ENCODE peak calls at places on chromosomes 2 and 18, in six cellular contexts. One of them, this sample, is unnamed.

GRCh38 chr2:185219981-185220380 is 518.6 kb upstream of the FSIP2 start:
- DNase-seq in tibial artery: no peak
- DNase-seq in Peyer's patch: no peak
- DNase-seq in left lung: no peak
- DNase-seq in mesenchymal stem cell: peak; percentile 19
- DNase-seq in naive thymus-derived CD4-positive, alpha-beta T cell: no peak
- DNase-seq in this sample: no peak

GRCh38 chr2:61887684-61888303 is 662 bp downstream of the CCT4 start:
- DNase-seq in tibial artery: no peak
- DNase-seq in Peyer's patch: no peak
- DNase-seq in left lung: no peak
- DNase-seq in mesenchymal stem cell: peak; percentile 57
- DNase-seq in naive thymus-derived CD4-positive, alpha-beta T cell: peak; percentile 4
- DNase-seq in this sample: no peak

GRCh38 chr2:134397146-134397896 is 143.4 kb downstream of the MGAT5 start:
- DNase-seq in tibial artery: no peak
- DNase-seq in Peyer's patch: no peak
- DNase-seq in left lung: no peak
- DNase-seq in mesenchymal stem cell: no peak
- DNase-seq in naive thymus-derived CD4-positive, alpha-beta T cell: no peak
- DNase-seq in this sample: no peak

GRCh38 chr2:46847726-46848421 is 67.7 kb downstream of the MCFD2 start:
- DNase-seq in tibial artery: peak; percentile 66
- DNase-seq in Peyer's patch: no peak
- DNase-seq in left lung: peak; percentile 32
- DNase-seq in mesenchymal stem cell: peak; percentile 93
- DNase-seq in naive thymus-derived CD4-positive, alpha-beta T cell: no peak
- DNase-seq in this sample: no peak

GRCh38 chr2:232875256-232876070 is 5.4 kb downstream of the SNORC start:
- DNase-seq in tibial artery: peak; percentile 45
- DNase-seq in Peyer's patch: peak; percentile 44
- DNase-seq in left lung: no peak
- DNase-seq in mesenchymal stem cell: no peak
- DNase-seq in naive thymus-derived CD4-positive, alpha-beta T cell: no peak
- DNase-seq in this sample: peak; percentile 74

GRCh38 chr2:74267068-74267467 is 68.7 kb downstream of the MTHFD2 start:
- DNase-seq in tibial artery: no peak
- DNase-seq in Peyer's patch: peak; percentile 83
- DNase-seq in left lung: no peak
- DNase-seq in mesenchymal stem cell: no peak
- DNase-seq in naive thymus-derived CD4-positive, alpha-beta T cell: peak; percentile 77
- DNase-seq in this sample: no peak

GRCh38 chr18:2898131-2898640 is 51.4 kb downstream of the EMILIN2 start:
- DNase-seq in tibial artery: peak; percentile 64
- DNase-seq in Peyer's patch: no peak
- DNase-seq in left lung: peak; percentile 55
- DNase-seq in mesenchymal stem cell: no peak
- DNase-seq in naive thymus-derived CD4-positive, alpha-beta T cell: no peak
- DNase-seq in this sample: no peak

GRCh38 chr18:58311390-58311789 is 267.4 kb downstream of the NEDD4L start:
- DNase-seq in tibial artery: no peak
- DNase-seq in Peyer's patch: no peak
- DNase-seq in left lung: no peak
- DNase-seq in mesenchymal stem cell: no peak
- DNase-seq in naive thymus-derived CD4-positive, alpha-beta T cell: no peak
- DNase-seq in this sample: no peak

GRCh38 chr2:134372141-134372540 is 118.3 kb downstream of the MGAT5 start:
- DNase-seq in tibial artery: no peak
- DNase-seq in Peyer's patch: no peak
- DNase-seq in left lung: no peak
- DNase-seq in mesenchymal stem cell: no peak
- DNase-seq in naive thymus-derived CD4-positive, alpha-beta T cell: no peak
- DNase-seq in this sample: no peak

GRCh38 chr18:22180722-22181121 is 11.3 kb downstream of the GATA6 start:
- DNase-seq in tibial artery: no peak
- DNase-seq in Peyer's patch: no peak
- DNase-seq in left lung: no peak
- DNase-seq in mesenchymal stem cell: no peak
- DNase-seq in naive thymus-derived CD4-positive, alpha-beta T cell: no peak
- DNase-seq in this sample: no peak
- H3K27ac ChIP-seq in tibial artery: peak overlapping the region; percentile 100
- H3K27ac ChIP-seq in Peyer's patch: no peak overlapping the region
- H3K27ac ChIP-seq in left lung: no peak overlapping the region
- H3K27ac ChIP-seq in mesenchymal stem cell: no peak overlapping the region
- H3K27ac ChIP-seq in naive thymus-derived CD4-positive, alpha-beta T cell: no peak overlapping the region
- H3K27ac ChIP-seq in this sample: peak overlapping the region; percentile 30

DNA sequence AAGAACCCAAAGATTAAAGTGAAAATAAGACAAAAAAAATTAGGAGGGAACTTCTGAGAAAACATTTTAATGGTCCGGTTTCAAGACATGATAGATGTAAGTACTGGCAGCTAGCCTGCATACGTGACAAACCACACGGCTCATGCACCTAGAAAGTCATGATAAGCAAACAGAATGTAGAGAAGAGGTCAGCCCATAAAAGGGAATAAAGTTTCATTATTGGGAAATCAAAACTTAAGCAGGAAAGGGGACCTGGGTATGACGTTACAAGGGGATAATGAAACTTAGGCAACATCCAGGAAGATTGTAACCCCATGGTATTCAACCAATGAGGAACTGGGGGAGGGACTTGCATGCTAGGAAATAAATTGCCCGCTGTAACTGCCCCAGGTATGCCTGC is 1679.1 kb downstream of the SUCLG1 start:
- DNase-seq in tibial artery: no peak
- DNase-seq in Peyer's patch: no peak
- DNase-seq in left lung: no peak
- DNase-seq in mesenchymal stem cell: no peak
- DNase-seq in naive thymus-derived CD4-positive, alpha-beta T cell: no peak
- DNase-seq in this sample: no peak
- H3K27ac ChIP-seq in tibial artery: no peak overlapping the region
- H3K27ac ChIP-seq in Peyer's patch: no peak overlapping the region
- H3K27ac ChIP-seq in left lung: no peak overlapping the region
- H3K27ac ChIP-seq in mesenchymal stem cell: no peak overlapping the region
- H3K27ac ChIP-seq in naive thymus-derived CD4-positive, alpha-beta T cell: no peak overlapping the region
- H3K27ac ChIP-seq in this sample: no peak overlapping the region

GRCh38 chr2:171433763-171434670 is at the start of the genes DCAF17 and METTL8:
- DNase-seq in tibial artery: peak; percentile 97
- DNase-seq in Peyer's patch: peak; percentile 98
- DNase-seq in left lung: peak; percentile 97
- DNase-seq in mesenchymal stem cell: peak; percentile 96
- DNase-seq in naive thymus-derived CD4-positive, alpha-beta T cell: peak; percentile 92
- DNase-seq in this sample: peak; percentile 97

GRCh38 chr2:171432206-171432968 is 1.4 kb downstream of the METTL8 start:
- DNase-seq in tibial artery: no peak
- DNase-seq in Peyer's patch: no peak
- DNase-seq in left lung: no peak
- DNase-seq in mesenchymal stem cell: peak; percentile 56
- DNase-seq in naive thymus-derived CD4-positive, alpha-beta T cell: no peak
- DNase-seq in this sample: no peak

GRCh38 chr2:171431677-171432167 is 2.1 kb downstream of the METTL8 start:
- DNase-seq in tibial artery: no peak
- DNase-seq in Peyer's patch: no peak
- DNase-seq in left lung: no peak
- DNase-seq in mesenchymal stem cell: no peak
- DNase-seq in naive thymus-derived CD4-positive, alpha-beta T cell: no peak
- DNase-seq in this sample: no peak

GRCh38 chr2:171432969-171433762 is 624 bp downstream of the METTL8 start:
- DNase-seq in tibial artery: no peak
- DNase-seq in Peyer's patch: peak; percentile 81
- DNase-seq in left lung: peak; percentile 48
- DNase-seq in mesenchymal stem cell: peak; percentile 52
- DNase-seq in naive thymus-derived CD4-positive, alpha-beta T cell: peak; percentile 23
- DNase-seq in this sample: no peak

GRCh38 chr2:171430516-171431410 is 3.0 kb downstream of the METTL8 start:
- DNase-seq in tibial artery: no peak
- DNase-seq in Peyer's patch: no peak
- DNase-seq in left lung: no peak
- DNase-seq in mesenchymal stem cell: no peak
- DNase-seq in naive thymus-derived CD4-positive, alpha-beta T cell: no peak
- DNase-seq in this sample: no peak
- H3K27ac ChIP-seq in tibial artery: no peak overlapping the region
- H3K27ac ChIP-seq in Peyer's patch: no peak overlapping the region
- H3K27ac ChIP-seq in left lung: no peak overlapping the region
- H3K27ac ChIP-seq in mesenchymal stem cell: no peak overlapping the region
- H3K27ac ChIP-seq in naive thymus-derived CD4-positive, alpha-beta T cell: no peak overlapping the region
- H3K27ac ChIP-seq in this sample: no peak overlapping the region

DNA sequence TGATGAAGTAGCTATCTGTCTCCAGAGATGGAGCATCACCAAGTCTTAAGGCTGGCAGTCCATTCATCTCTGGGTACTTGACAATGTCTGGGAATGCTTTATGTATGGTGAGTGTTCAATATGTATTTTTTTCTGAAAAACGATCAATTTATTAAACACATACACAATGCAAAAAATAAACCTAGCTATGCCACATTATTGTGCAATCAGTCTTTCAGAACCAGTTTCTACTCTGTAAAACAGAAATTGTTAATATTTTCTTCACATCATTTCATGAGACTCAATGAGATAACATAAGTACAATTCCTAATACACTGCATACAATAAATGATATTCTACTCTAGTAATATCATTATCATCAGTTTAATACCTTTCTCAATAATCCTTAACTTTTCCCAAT is 122.5 kb downstream of the PIGN start:
- DNase-seq in tibial artery: no peak
- DNase-seq in Peyer's patch: no peak
- DNase-seq in left lung: no peak
- DNase-seq in mesenchymal stem cell: no peak
- DNase-seq in naive thymus-derived CD4-positive, alpha-beta T cell: no peak
- DNase-seq in this sample: no peak
- H3K27ac ChIP-seq in tibial artery: no peak overlapping the region
- H3K27ac ChIP-seq in Peyer's patch: no peak overlapping the region
- H3K27ac ChIP-seq in left lung: no peak overlapping the region
- H3K27ac ChIP-seq in mesenchymal stem cell: no peak overlapping the region
- H3K27ac ChIP-seq in naive thymus-derived CD4-positive, alpha-beta T cell: no peak overlapping the region
- H3K27ac ChIP-seq in this sample: no peak overlapping the region

DNA sequence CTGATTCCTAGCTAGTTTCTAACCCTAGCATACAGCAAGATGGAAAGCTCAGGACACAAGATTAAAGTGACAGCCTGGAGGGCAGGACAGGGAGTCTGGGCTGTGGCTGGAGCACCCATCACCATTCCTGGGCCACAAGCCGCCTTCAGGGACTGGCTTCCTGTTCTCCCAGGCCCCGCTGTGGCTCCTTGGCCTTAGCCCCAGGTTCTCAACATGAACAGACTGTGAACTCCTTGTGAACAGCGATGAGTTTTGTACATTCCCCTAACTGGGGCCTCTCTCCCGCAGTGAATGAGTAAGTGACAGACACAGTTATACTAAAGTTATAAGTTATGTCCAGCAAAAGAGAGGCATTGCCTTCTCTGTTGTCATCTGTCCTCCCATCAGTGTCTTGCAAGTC is 35.9 kb upstream of the SLC14A1 start:
- DNase-seq in tibial artery: no peak
- DNase-seq in Peyer's patch: no peak
- DNase-seq in left lung: no peak
- DNase-seq in mesenchymal stem cell: no peak
- DNase-seq in naive thymus-derived CD4-positive, alpha-beta T cell: no peak
- DNase-seq in this sample: no peak
- H3K27ac ChIP-seq in tibial artery: no peak overlapping the region
- H3K27ac ChIP-seq in Peyer's patch: peak overlapping the region; percentile 77
- H3K27ac ChIP-seq in left lung: peak overlapping the region; percentile 70
- H3K27ac ChIP-seq in mesenchymal stem cell: no peak overlapping the region
- H3K27ac ChIP-seq in naive thymus-derived CD4-positive, alpha-beta T cell: peak overlapping the region; percentile 17
- H3K27ac ChIP-seq in this sample: no peak overlapping the region

GRCh38 chr18:79847606-79848293 is 50.0 kb downstream of the KCNG2 start:
- DNase-seq in tibial artery: peak; percentile 46
- DNase-seq in Peyer's patch: no peak
- DNase-seq in left lung: no peak
- DNase-seq in mesenchymal stem cell: no peak
- DNase-seq in naive thymus-derived CD4-positive, alpha-beta T cell: no peak
- DNase-seq in this sample: no peak
- H3K27ac ChIP-seq in tibial artery: no peak overlapping the region
- H3K27ac ChIP-seq in Peyer's patch: no peak overlapping the region
- H3K27ac ChIP-seq in left lung: no peak overlapping the region
- H3K27ac ChIP-seq in mesenchymal stem cell: no peak overlapping the region
- H3K27ac ChIP-seq in naive thymus-derived CD4-positive, alpha-beta T cell: no peak overlapping the region
- H3K27ac ChIP-seq in this sample: no peak overlapping the region

DNA sequence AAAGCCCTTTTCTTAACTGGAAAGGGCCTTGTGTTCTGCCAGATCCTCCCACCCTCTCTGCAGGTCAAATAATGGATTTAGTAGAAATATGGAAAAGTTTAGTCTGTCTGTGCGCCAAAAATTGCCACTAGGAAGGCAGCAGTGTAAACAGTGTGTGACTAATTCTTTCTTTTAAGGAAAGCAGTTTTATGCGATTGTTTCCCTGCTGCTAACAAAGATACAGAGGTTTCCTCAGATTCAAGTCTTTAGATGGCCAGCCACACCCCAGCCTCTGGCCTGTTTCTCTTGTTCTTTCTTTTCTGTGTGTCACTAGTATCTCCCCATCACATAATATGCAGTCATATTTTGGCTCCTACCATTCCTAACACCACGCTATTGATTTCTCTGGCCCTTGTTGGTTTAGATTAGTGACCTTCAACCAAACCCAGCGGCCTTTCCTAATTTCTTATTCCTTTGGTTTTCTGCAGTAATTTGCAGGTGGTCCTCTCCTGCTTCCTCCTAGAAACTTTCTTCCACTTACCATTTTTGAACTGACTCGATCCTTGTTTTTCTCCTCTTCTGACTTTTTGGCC is 157.4 kb downstream of the LTBP1 start:
- DNase-seq in tibial artery: no peak
- DNase-seq in Peyer's patch: no peak
- DNase-seq in left lung: no peak
- DNase-seq in mesenchymal stem cell: peak; percentile 74
- DNase-seq in naive thymus-derived CD4-positive, alpha-beta T cell: no peak
- DNase-seq in this sample: no peak
- H3K27ac ChIP-seq in tibial artery: peak overlapping the region; percentile 80
- H3K27ac ChIP-seq in Peyer's patch: no peak overlapping the region
- H3K27ac ChIP-seq in left lung: peak overlapping the region; percentile 28
- H3K27ac ChIP-seq in mesenchymal stem cell: no peak overlapping the region
- H3K27ac ChIP-seq in naive thymus-derived CD4-positive, alpha-beta T cell: no peak overlapping the region
- H3K27ac ChIP-seq in this sample: peak overlapping the region; percentile 83

GRCh38 chr2:85120363-85120762 is 12.8 kb upstream of the TCF7L1 start:
- DNase-seq in tibial artery: no peak
- DNase-seq in Peyer's patch: no peak
- DNase-seq in left lung: no peak
- DNase-seq in mesenchymal stem cell: no peak
- DNase-seq in naive thymus-derived CD4-positive, alpha-beta T cell: no peak
- DNase-seq in this sample: no peak

GRCh38 chr2:85116207-85116606 is 17.0 kb upstream of the TCF7L1 start:
- DNase-seq in tibial artery: no peak
- DNase-seq in Peyer's patch: no peak
- DNase-seq in left lung: no peak
- DNase-seq in mesenchymal stem cell: no peak
- DNase-seq in naive thymus-derived CD4-positive, alpha-beta T cell: no peak
- DNase-seq in this sample: no peak

GRCh38 chr2:85114586-85115330 is 18.4 kb upstream of the TCF7L1 start:
- DNase-seq in tibial artery: no peak
- DNase-seq in Peyer's patch: no peak
- DNase-seq in left lung: no peak
- DNase-seq in mesenchymal stem cell: no peak
- DNase-seq in naive thymus-derived CD4-positive, alpha-beta T cell: no peak
- DNase-seq in this sample: no peak

DNA sequence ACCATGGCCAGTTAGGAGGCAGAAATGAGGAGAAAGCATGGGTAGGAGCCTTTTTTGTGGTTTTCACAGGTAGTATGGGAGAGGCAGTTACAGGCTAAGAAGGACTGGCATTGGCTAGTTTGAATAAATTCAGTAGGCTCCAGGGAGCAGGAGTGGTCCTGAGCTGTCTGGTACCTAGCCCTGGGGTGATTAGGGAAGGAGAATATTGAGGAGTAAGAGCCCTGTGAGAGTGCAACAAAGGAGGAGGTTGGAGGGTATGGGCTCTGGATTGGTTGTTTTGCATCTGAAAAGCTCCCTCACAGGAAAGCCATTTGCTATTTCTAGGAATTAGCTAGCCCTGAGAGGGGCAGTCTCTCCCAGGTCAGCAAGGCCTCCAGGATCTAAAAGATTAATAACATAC is 13.3 kb upstream of the TCF7L1 start:
- DNase-seq in tibial artery: no peak
- DNase-seq in Peyer's patch: no peak
- DNase-seq in left lung: no peak
- DNase-seq in mesenchymal stem cell: no peak
- DNase-seq in naive thymus-derived CD4-positive, alpha-beta T cell: no peak
- DNase-seq in this sample: no peak
- H3K27ac ChIP-seq in tibial artery: no peak overlapping the region
- H3K27ac ChIP-seq in Peyer's patch: no peak overlapping the region
- H3K27ac ChIP-seq in left lung: no peak overlapping the region
- H3K27ac ChIP-seq in mesenchymal stem cell: no peak overlapping the region
- H3K27ac ChIP-seq in naive thymus-derived CD4-positive, alpha-beta T cell: no peak overlapping the region
- H3K27ac ChIP-seq in this sample: no peak overlapping the region